ENCODE peak calls at places on chromosome 5, in ten cellular contexts. L, T, N, M, X, C, P, V, R and Z are unnamed samples.

GRCh38 chr5:92374859-92375258 is 991.7 kb upstream of the ARRDC3 start:
- DNase-seq in X (no peak), N (no peak), R (no peak), P (no peak), T (no peak), C (no peak), L (no peak), V (no peak), M (no peak), Z (no peak)

GRCh38 chr5:65986050-65986451 is 59.7 kb downstream of the ERBIN start:
- DNase-seq in T (no peak), P (no peak), R (peak), X (no peak), L (no peak), N (peak), V (no peak), M (no peak), C (no peak), Z (no peak)

GRCh38 chr5:137498301-137498735 is 808 bp downstream of the SPOCK1 start:
- DNase-seq in V (peak), M (no peak), L (peak), P (no peak), T (peak), X (no peak), R (no peak), C (no peak), N (peak), Z (no peak)

GRCh38 chr5:168346417-168346816 is 55.0 kb downstream of the WWC1 start:
- DNase-seq in N (no peak), P (no peak), T (peak), X (no peak), V (no peak), C (no peak), R (no peak), L (peak), M (no peak), Z (no peak)

GRCh38 chr5:173831196-173831914 is 56.8 kb upstream of the CPEB4 start:
- DNase-seq in L (no peak), V (no peak), C (no peak), P (no peak), X (no peak), N (no peak), R (no peak), M (no peak), T (peak), Z (no peak)

GRCh38 chr5:169551146-169551545 is 32.4 kb upstream of the SPDL1 start:
- DNase-seq in N (no peak), M (no peak), P (no peak), V (no peak), C (no peak), T (no peak), R (no peak), X (no peak), L (no peak), Z (no peak)

GRCh38 chr5:172954277-172954676 is 4.9 kb upstream of the RPL26L1 start:
- DNase-seq in X (no peak), M (no peak), C (no peak), V (no peak), R (no peak), L (no peak), P (no peak), T (no peak), N (no peak), Z (no peak)

GRCh38 chr5:172156541-172156994 is 31.5 kb downstream of the STK10 start:
- DNase-seq in T (no peak), R (no peak), V (peak), N (peak), M (no peak), L (no peak), C (no peak), X (peak), P (no peak), Z (no peak)

GRCh38 chr5:115366223-115366622 is 69.8 kb upstream of the CCDC112 start:
- DNase-seq in T (no peak), M (no peak), R (peak), P (no peak), C (no peak), N (peak), L (peak), V (peak), X (no peak), Z (no peak)

GRCh38 chr5:62206150-62206829 is 99.7 kb upstream of the KIF2A start:
- DNase-seq in R (no peak), C (no peak), X (no peak), V (no peak), T (peak), N (no peak), L (peak), M (no peak), P (peak), Z (no peak)

GRCh38 chr5:114101153-114101552 is 260.7 kb upstream of the KCNN2 start:
- DNase-seq in L (peak), N (peak), C (no peak), X (no peak), P (peak), R (peak), V (no peak), M (no peak), T (peak), Z (no peak)

GRCh38 chr5:133825631-133826289 is 142.7 kb downstream of the C5orf15 start:
- DNase-seq in N (no peak), P (no peak), X (no peak), M (no peak), T (no peak), R (no peak), L (no peak), V (peak), C (no peak), Z (no peak)

GRCh38 chr5:88826959-88827585 is 55.9 kb downstream of the MEF2C start:
- DNase-seq in M (peak), T (peak), X (peak), L (peak), N (peak), C (no peak), V (no peak), P (peak), R (peak), Z (peak)

GRCh38 chr5:143023447-143024096 is 253.4 kb downstream of the ARHGAP26 start:
- DNase-seq in X (peak), V (peak), T (peak), N (no peak), M (peak), P (no peak), L (no peak), R (no peak), C (no peak), Z (peak)

GRCh38 chr5:147567917-147568598 is 58.2 kb upstream of the DPYSL3 start:
- DNase-seq in T (peak), X (no peak), M (no peak), V (no peak), C (no peak), N (peak), L (no peak), P (no peak), R (peak), Z (no peak)

GRCh38 chr5:52702877-52703276 is 84.8 kb upstream of the ITGA1 start:
- DNase-seq in R (no peak), N (peak), V (no peak), X (no peak), C (no peak), L (no peak), P (no peak), M (no peak), T (no peak), Z (no peak)

GRCh38 chr5:86101966-86102365 is 515.8 kb upstream of the COX7C start:
- DNase-seq in X (no peak), C (no peak), L (no peak), M (no peak), V (no peak), P (no peak), N (no peak), R (no peak), T (no peak), Z (no peak)

GRCh38 chr5:54360089-54360488 is 49.7 kb upstream of the ARL15 start:
- DNase-seq in X (no peak), R (peak), V (no peak), T (peak), C (no peak), P (no peak), L (peak), N (peak), M (no peak), Z (no peak)

GRCh38 chr5:59218424-59219045 is 635.7 kb downstream of the RAB3C start:
- DNase-seq in N (peak), C (no peak), T (peak), R (peak), L (no peak), X (no peak), M (no peak), V (no peak), P (no peak), Z (no peak)
- TF ChIP-seq CTCF in N (peak), C (no peak), T (peak), R (peak), L (peak), X (no peak), M (peak), V (peak), P (peak), Z (peak)

GRCh38 chr5:132102101-132102701 is 28.6 kb downstream of the CSF2 start:
- DNase-seq in V (no peak), X (no peak), R (peak), L (no peak), M (no peak), P (no peak), T (no peak), N (no peak), C (no peak), Z (no peak)

GRCh38 chr5:132099905-132100304 is 26.3 kb downstream of the CSF2 start:
- DNase-seq in P (no peak), C (no peak), T (no peak), X (no peak), R (no peak), L (no peak), M (no peak), N (no peak), V (no peak), Z (no peak)

GRCh38 chr5:132101385-132101880 is 27.8 kb downstream of the CSF2 start:
- DNase-seq in P (no peak), T (no peak), X (no peak), M (no peak), N (no peak), V (no peak), L (no peak), C (no peak), R (no peak), Z (no peak)

GRCh38 chr5:132099073-132099748 is 25.6 kb downstream of the CSF2 start:
- DNase-seq in X (no peak), M (no peak), L (no peak), P (no peak), R (no peak), V (no peak), T (no peak), C (no peak), N (peak), Z (no peak)

GRCh38 chr5:132100672-132101261 is 27.2 kb downstream of the CSF2 start:
- DNase-seq in L (no peak), C (no peak), V (no peak), P (no peak), R (no peak), N (no peak), M (no peak), T (no peak), X (no peak), Z (peak)
- H3K4me3 ChIP-seq in L (no peak), C (no peak), V (no peak), P (no peak), R (no peak), N (no peak), M (no peak), T (no peak), X (no peak), Z (no peak)

GRCh38 chr5:37725185-37725584 is 114.7 kb downstream of the GDNF start:
- DNase-seq in R (no peak), T (no peak), P (no peak), V (no peak), N (no peak), M (no peak), X (no peak), C (no peak), L (no peak), Z (no peak)

GRCh38 chr5:37724395-37725125 is 115.3 kb downstream of the GDNF start:
- DNase-seq in V (no peak), M (peak), N (peak), C (no peak), L (no peak), X (no peak), P (no peak), T (peak), R (peak), Z (no peak)

GRCh38 chr5:37721447-37721871 is 118.4 kb downstream of the GDNF start:
- DNase-seq in X (no peak), T (peak), M (no peak), R (peak), N (peak), P (no peak), C (no peak), L (no peak), V (no peak), Z (peak)

GRCh38 chr5:37722236-37723146 is 117.3 kb downstream of the GDNF start:
- DNase-seq in N (peak), L (peak), V (no peak), P (peak), C (no peak), M (no peak), X (no peak), T (no peak), R (peak), Z (peak)

DNA sequence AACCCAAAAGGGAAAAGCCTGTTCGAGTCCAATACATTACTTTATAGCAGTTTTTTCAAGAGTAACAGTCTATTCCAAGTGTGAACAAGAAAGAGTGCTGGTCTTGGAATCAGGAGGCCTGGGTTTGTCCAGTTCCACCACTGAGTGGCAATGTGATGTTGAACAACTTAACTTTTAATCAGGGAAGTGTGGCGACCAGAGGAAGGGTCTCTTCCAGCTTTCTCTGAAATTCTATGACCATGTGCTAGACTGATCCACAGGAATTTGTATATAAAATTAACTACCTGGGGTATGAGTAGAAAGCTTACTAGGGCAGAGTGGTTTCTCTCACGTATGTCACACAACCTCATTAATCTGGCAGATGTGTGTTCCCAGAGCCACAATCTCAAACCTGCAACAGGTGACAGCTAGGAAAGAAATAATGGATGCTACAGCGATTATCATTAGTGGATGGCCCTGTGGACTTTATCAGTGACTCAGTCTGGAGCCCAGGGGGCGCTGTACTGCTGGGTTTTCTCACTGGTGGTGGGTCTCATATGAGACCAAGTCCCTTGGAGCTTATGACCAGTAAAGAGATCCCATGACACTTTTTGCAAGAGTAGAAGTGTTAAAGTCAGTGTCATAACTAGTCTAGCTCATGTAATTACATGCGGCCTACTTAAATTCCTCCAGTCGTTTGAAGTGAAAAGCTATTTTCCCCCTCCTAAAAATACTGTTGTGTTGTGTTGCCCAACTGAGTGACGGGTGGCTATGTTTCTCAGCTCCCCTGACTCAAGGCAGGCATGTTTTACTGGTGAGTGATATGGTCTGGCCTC is 116.5 kb downstream of the GDNF start:
- DNase-seq in N (peak), V (peak), X (no peak), P (peak), M (peak), R (peak), C (no peak), T (peak), L (no peak), Z (no peak)
- TF ChIP-seq CTCF in N (peak), V (peak), X (no peak), P (peak), M (peak), R (peak), C (no peak), T (peak), L (no peak), Z (peak)

DNA sequence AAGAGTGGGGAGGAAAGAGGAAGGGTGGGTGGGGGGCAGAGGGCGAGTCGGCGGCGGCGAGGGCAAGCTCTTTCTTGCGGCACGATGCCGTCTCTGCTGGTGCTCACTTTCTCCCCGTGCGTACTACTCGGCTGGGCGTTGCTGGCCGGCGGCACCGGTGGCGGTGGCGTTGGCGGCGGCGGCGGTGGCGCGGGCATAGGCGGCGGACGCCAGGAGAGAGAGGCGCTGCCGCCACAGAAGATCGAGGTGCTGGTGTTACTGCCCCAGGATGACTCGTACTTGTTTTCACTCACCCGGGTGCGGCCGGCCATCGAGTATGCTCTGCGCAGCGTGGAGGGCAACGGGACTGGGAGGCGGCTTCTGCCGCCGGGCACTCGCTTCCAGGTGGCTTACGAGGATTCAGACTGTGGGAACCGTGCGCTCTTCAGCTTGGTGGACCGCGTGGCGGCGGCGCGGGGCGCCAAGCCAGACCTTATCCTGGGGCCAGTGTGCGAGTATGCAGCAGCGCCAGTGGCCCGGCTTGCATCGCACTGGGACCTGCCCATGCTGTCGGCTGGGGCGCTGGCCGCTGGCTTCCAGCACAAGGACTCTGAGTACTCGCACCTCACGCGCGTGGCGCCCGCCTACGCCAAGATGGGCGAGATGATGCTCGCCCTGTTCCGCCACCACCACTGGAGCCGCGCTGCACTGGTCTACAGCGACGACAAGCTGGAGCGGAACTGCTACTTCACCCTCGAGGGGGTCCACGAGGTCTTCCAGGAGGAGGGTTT is 757 bp downstream of the NPR3 start:
- DNase-seq in X (no peak), R (peak), P (no peak), C (peak), M (peak), V (peak), N (peak), L (no peak), T (peak), Z (no peak)
- H3K4me3 ChIP-seq in X (peak), R (peak), P (no peak), C (no peak), M (peak), V (peak), N (peak), L (peak), T (peak), Z (no peak)

DNA sequence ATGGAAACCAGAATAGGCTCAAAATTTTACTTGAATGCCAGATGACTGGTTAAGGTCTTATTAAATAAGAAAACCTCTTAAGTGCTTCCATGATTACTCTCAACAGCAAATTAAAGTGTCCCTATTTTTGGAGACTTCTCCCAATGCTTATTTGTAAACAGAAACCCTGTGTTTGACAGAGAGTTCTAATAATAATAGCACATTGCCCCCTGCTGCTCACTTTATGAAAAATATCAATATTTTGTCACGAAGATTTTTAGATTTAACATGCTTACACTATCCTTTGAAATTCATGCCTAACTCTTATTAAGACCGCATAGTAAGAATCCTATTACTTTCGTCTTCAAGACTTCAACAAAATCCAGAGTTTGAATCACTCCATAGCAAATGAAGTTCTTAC is 75.4 kb upstream of the PRRC1 start:
- DNase-seq in C (no peak), P (no peak), M (no peak), R (peak), T (peak), L (peak), V (no peak), N (peak), X (no peak), Z (no peak)
- TF ChIP-seq CTCF in C (no peak), P (peak), M (no peak), R (peak), T (peak), L (peak), V (peak), N (no peak), X (no peak), Z (no peak)

DNA sequence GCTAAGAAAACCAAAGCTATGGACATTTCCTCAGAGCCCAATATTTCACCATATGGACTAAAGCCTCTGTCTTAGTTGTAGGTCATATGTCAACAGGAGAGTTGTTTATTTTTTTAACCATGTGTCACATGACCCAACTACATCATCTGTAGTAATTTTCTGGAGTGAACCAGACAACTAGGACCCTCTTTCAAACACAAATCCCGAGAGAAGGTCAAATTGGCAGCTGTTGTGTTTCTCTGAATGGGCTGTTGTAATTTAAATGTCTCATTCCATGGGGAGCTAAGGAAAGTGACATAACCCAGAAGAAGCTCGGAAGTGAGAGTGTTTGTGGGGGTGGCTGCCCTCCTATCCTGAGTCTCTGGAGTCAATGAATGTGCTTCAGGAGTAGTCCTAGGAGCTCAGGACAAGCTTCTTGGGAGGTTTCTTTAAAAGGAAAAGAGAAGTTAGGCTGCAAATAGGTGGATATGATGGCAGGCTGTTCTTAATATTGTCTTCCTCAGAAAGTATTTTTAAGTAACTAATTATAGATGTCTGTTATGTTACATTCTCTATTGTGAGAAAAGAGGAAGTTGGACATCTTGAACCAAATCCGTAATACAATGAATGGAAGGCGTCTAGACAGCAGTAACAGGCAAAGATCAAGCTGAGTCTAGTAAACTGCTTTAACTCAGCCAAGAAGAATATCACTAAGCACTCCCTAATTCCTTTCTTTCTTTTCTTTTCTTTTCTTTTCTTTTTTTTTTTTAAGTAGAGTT is 50.1 kb downstream of the TMEM167A start:
- DNase-seq in C (no peak), M (no peak), X (no peak), T (peak), V (no peak), N (peak), L (no peak), P (no peak), R (no peak), Z (peak)
- H3K4me3 ChIP-seq in C (no peak), M (no peak), X (no peak), T (peak), V (no peak), N (no peak), L (no peak), P (no peak), R (no peak), Z (no peak)